ENCODE peak calls at places on chromosomes 13 and 19, in six cellular contexts. Q is stimulated activated CD8-positive, alpha-beta memory T cell treated with anti-CD3 and anti-CD28 coated beads, Interleukin-2, amount 100 ng/mL, for 48 hours; J is fibroblast of lung; C is cardiac septum; V is AG04449; G is AG09319. H is an unnamed sample.

GRCh38 chr13:112783135-112783945 is 93.5 kb downstream of the ATP11A start:
- DNase-seq in Q (no peak), G (no peak), C (no peak), V (no peak), J (peak), H (no peak)

GRCh38 chr13:107202371-107203023 is 634.6 kb upstream of the ARGLU1 start:
- DNase-seq in J (peak), G (no peak), C (peak), V (no peak), Q (no peak), H (no peak)

GRCh38 chr19:19021115-19021514 is 12.2 kb downstream of the SUGP2 start:
- DNase-seq in Q (no peak), G (no peak), J (peak), V (no peak), C (no peak), H (peak)

GRCh38 chr13:98068511-98068910 is 74.4 kb upstream of the FARP1 start:
- DNase-seq in V (no peak), C (no peak), G (no peak), J (no peak), Q (no peak), H (no peak)

GRCh38 chr19:55342044-55342531 is 2.4 kb downstream of the KMT5C start:
- DNase-seq in V (no peak), Q (no peak), C (no peak), J (no peak), G (no peak), H (no peak)

GRCh38 chr13:113014752-113015745 is 46.0 kb downstream of the MCF2L start:
- DNase-seq in J (no peak), Q (no peak), V (no peak), C (no peak), G (no peak), H (no peak)

GRCh38 chr13:113933901-113934300 is 40.0 kb downstream of the C13orf46 start:
- DNase-seq in G (no peak), V (no peak), C (peak), Q (no peak), J (no peak), H (no peak)

GRCh38 chr19:16931306-16931705 is 42.5 kb downstream of the F2RL3 start:
- DNase-seq in Q (no peak), J (no peak), V (no peak), C (no peak), G (no peak), H (no peak)

GRCh38 chr19:36773223-36773579 is 594 bp upstream of the ZNF850 start:
- DNase-seq in C (no peak), J (no peak), Q (no peak), G (no peak), V (no peak), H (no peak)

GRCh38 chr19:29978139-29978538 is 36.1 kb downstream of the URI1 start:
- DNase-seq in J (no peak), V (no peak), G (no peak), C (no peak), Q (no peak), H (no peak)

GRCh38 chr13:106373989-106374572 is 161.4 kb downstream of the EFNB2 start:
- DNase-seq in Q (no peak), G (no peak), V (no peak), J (peak), C (no peak), H (no peak)

GRCh38 chr13:93505104-93505952 is 278.7 kb downstream of the GPC6 start:
- DNase-seq in V (peak), C (no peak), Q (no peak), J (peak), G (no peak), H (no peak)

GRCh38 chr13:36453518-36453917 is 21.2 kb downstream of the CCNA1 start:
- DNase-seq in J (peak), V (no peak), Q (no peak), G (no peak), C (no peak), H (no peak)

GRCh38 chr19:21513651-21514050 is 8.2 kb downstream of the ZNF429 start:
- DNase-seq in Q (no peak), V (no peak), J (peak), G (no peak), C (no peak), H (no peak)

GRCh38 chr13:98246538-98247172 is 69.6 kb upstream of the RNF113B start:
- DNase-seq in V (no peak), C (no peak), Q (no peak), G (no peak), J (no peak), H (no peak)

GRCh38 chr19:10288662-10289166 is 1.0 kb upstream of the ICAM5 start:
- DNase-seq in Q (no peak), C (no peak), J (peak), V (no peak), G (no peak), H (peak)

GRCh38 chr13:98480915-98481510 is 95.9 kb downstream of the STK24 start:
- DNase-seq in C (no peak), G (no peak), V (no peak), Q (peak), J (peak), H (peak)

GRCh38 chr19:38661996-38662395 is 14.5 kb downstream of the ACTN4 start:
- DNase-seq in J (no peak), C (no peak), Q (no peak), G (no peak), V (no peak), H (no peak)

GRCh38 chr13:111911141-111911720 is 155.7 kb upstream of the SOX1 start:
- DNase-seq in G (no peak), J (no peak), V (no peak), C (no peak), Q (no peak), H (no peak)

GRCh38 chr19:42150940-42151339 is 18.7 kb upstream of the POU2F2 start:
- DNase-seq in C (no peak), V (no peak), J (no peak), G (no peak), Q (no peak), H (no peak)

GRCh38 chr19:39647918-39648317 is 7.8 kb upstream of the LGALS16 start:
- DNase-seq in V (no peak), C (no peak), Q (no peak), J (no peak), G (no peak), H (no peak)

GRCh38 chr19:16325671-16326400 is 1.2 kb downstream of the KLF2 start:
- DNase-seq in Q (no peak), G (no peak), V (no peak), C (peak), J (peak), H (no peak)

GRCh38 chr13:112161441-112162301 is 94.7 kb downstream of the SOX1 start:
- DNase-seq in V (no peak), G (no peak), J (no peak), C (peak), Q (no peak), H (no peak)

GRCh38 chr19:2385053-2385721 is 25.1 kb downstream of the TMPRSS9 start:
- DNase-seq in V (peak), C (no peak), J (peak), G (peak), Q (no peak), H (peak)

GRCh38 chr13:73303858-73304257 is 245.1 kb downstream of the KLF5 start:
- DNase-seq in V (no peak), Q (peak), J (peak), C (no peak), G (no peak), H (peak)

GRCh38 chr19:2469102-2469914 is 6.6 kb upstream of the GADD45B start:
- DNase-seq in C (no peak), J (peak), V (no peak), G (no peak), Q (peak), H (peak)

GRCh38 chr19:18496167-18496979 is 25.5 kb downstream of the ELL start:
- DNase-seq in V (no peak), G (no peak), J (peak), Q (peak), C (no peak), H (peak)

GRCh38 chr13:110226051-110226562 is 80.8 kb downstream of the COL4A1 start:
- DNase-seq in V (no peak), G (no peak), J (peak), Q (no peak), C (no peak), H (peak)

GRCh38 chr13:112137144-112137543 is 70.2 kb downstream of the SOX1 start:
- DNase-seq in V (no peak), C (peak), J (no peak), Q (no peak), G (no peak), H (no peak)

GRCh38 chr19:50721441-50722137 is 1.6 kb upstream of the CLEC11A start:
- DNase-seq in C (no peak), G (no peak), J (no peak), Q (no peak), V (no peak), H (no peak)

GRCh38 chr13:95355491-95355890 is 54.2 kb upstream of the ABCC4 start:
- DNase-seq in V (peak), C (no peak), J (peak), G (no peak), Q (no peak), H (peak)

GRCh38 chr19:50823389-50824042 is at the start of gene KLK1:
- DNase-seq in Q (no peak), C (no peak), J (no peak), G (no peak), V (no peak), H (no peak)

GRCh38 chr19:45507864-45508680 is 793 bp downstream of the VASP start:
- DNase-seq in G (no peak), V (no peak), C (peak), J (peak), Q (no peak), H (no peak)

GRCh38 chr13:112779856-112780604 is 90.2 kb downstream of the ATP11A start:
- DNase-seq in G (no peak), J (peak), V (no peak), Q (no peak), C (no peak), H (no peak)

GRCh38 chr13:80903911-80904310 is 563.0 kb upstream of the SPRY2 start:
- DNase-seq in G (no peak), V (no peak), J (no peak), C (no peak), Q (no peak), H (no peak)

H was measured in HFFc6.